ENCODE peak calls at places on chromosomes 1 and 21, in ten cellular contexts. Z, D, I, X, A, G, U, N, B and T are unnamed samples.

GRCh38 chr1:23108918-23109533 is 59.6 kb downstream of the LUZP1 start:
- DNase-seq in Z (no peak), D (no peak), I (no peak), X (no peak), A (no peak), G (no peak), U (no peak), N (no peak), B (no peak), T (no peak)

GRCh38 chr1:214603819-214604252 is 841 bp downstream of the CENPF start:
- DNase-seq in Z (no peak), D (no peak), I (no peak), X (no peak), A (peak; percentile 16), G (peak; percentile 25), U (peak; percentile 41), N (no peak), B (no peak), T (no peak)

GRCh38 chr1:220818421-220819173 is 31.9 kb downstream of the MTARC1 start:
- DNase-seq in Z (no peak), D (peak; percentile 97), I (no peak), X (no peak), A (peak; percentile 12), G (no peak), U (no peak), N (peak; percentile 49), B (no peak), T (no peak)

GRCh38 chr1:56060901-56061300 is 518.5 kb downstream of the PLPP3 start:
- DNase-seq in Z (no peak), D (peak; percentile 81), I (no peak), X (no peak), A (no peak), G (no peak), U (no peak), N (peak; percentile 12), B (no peak), T (no peak)

GRCh38 chr21:46188226-46189212 is 4.3 kb upstream of the SPATC1L start:
- DNase-seq in Z (no peak), D (peak; percentile 67), I (no peak), X (peak; percentile 64), A (peak; percentile 83), G (no peak), U (peak; percentile 53), N (no peak), B (no peak), T (peak; percentile 81)

GRCh38 chr1:172663726-172664125 is 4.8 kb downstream of the FASLG start:
- DNase-seq in Z (no peak), D (no peak), I (no peak), X (no peak), A (no peak), G (no peak), U (peak; percentile 55), N (no peak), B (no peak), T (no peak)

GRCh38 chr1:101130673-101131072 is 105.1 kb upstream of the DPH5 start:
- DNase-seq in Z (no peak), D (no peak), I (no peak), X (no peak), A (no peak), G (no peak), U (no peak), N (no peak), B (no peak), T (no peak)

GRCh38 chr1:31653761-31654160 is 9.1 kb upstream of the PEF1 start:
- DNase-seq in Z (no peak), D (no peak), I (no peak), X (no peak), A (no peak), G (no peak), U (no peak), N (no peak), B (no peak), T (no peak)

GRCh38 chr1:45335732-45336365 is 4.1 kb upstream of the TOE1 start:
- DNase-seq in Z (no peak), D (no peak), I (no peak), X (no peak), A (no peak), G (no peak), U (no peak), N (peak; percentile 38), B (no peak), T (no peak)

GRCh38 chr1:45331436-45332345 is 5.0 kb downstream of the HPDL start:
- DNase-seq in Z (no peak), D (no peak), I (no peak), X (no peak), A (no peak), G (no peak), U (no peak), N (no peak), B (no peak), T (no peak)

GRCh38 chr1:45337630-45338320 is 2.2 kb upstream of the TOE1 start:
- DNase-seq in Z (no peak), D (peak; percentile 10), I (no peak), X (no peak), A (no peak), G (no peak), U (no peak), N (no peak), B (no peak), T (no peak)

GRCh38 chr1:45332346-45332720 is 5.6 kb downstream of the HPDL start:
- DNase-seq in Z (no peak), D (no peak), I (no peak), X (no peak), A (no peak), G (no peak), U (no peak), N (no peak), B (no peak), T (no peak)

DNA sequence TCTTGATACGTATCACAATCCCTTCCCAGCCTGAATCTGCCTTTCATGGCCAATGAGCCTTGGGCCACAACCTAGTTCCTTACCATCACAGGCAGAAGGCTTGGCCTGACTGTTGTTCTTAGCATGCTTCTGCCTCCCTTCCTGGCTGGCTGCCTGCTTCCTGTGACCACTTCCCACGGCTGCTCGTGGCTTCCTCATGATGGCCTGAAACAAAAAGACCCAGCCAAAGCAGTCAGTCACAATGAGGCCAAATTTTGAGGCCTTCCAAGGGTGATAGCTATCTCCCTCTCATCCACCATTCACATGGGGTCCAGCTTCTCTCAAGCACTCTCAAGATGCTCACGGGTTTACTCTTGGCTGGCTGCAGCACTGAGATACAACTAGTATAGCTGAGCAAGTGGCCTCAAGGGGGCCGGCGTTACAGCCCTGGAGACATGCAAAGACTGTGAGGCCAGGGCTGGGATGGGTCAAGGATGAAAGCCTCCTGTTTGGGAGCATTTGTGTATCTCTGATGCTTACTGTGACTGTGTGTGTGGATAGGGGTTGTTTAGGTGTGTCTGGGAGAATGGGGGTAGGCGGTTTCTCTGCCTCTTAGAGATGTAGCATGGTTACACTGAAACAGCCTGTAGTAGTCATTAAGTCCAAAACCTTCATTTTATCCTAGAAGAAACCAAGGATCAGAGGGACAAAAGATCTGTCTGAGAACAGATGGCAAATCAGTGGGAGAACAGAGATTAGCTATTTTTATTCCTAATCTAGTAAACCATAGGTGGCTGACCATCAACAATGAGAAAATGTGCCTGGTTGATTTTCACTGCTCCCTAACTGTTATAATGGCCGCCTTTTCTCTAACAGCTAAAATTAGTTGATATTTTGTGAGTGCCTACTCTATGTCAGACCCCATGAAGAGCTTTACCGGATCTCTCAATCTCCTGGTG is 5.4 kb upstream of the TOE1 start:
- DNase-seq in Z (no peak), D (no peak), I (no peak), X (no peak), A (peak; percentile 61), G (no peak), U (no peak), N (no peak), B (no peak), T (no peak)
- TF ChIP-seq CTCF in Z (no peak), D (no peak), I (no peak), X (no peak), A (no peak), G (no peak), U (no peak), N (no peak), B (no peak), T (no peak)

GRCh38 chr1:59062743-59063142 is 234.2 kb upstream of the FGGY start:
- DNase-seq in Z (no peak), D (peak; percentile 66), I (no peak), X (no peak), A (peak; percentile 76), G (no peak), U (peak; percentile 61), N (peak; percentile 26), B (no peak), T (no peak)
- TF ChIP-seq CTCF in Z (no peak), D (no peak), I (no peak), X (no peak), A (no peak), G (no peak), U (no peak), N (no peak), B (no peak), T (no peak)

DNA sequence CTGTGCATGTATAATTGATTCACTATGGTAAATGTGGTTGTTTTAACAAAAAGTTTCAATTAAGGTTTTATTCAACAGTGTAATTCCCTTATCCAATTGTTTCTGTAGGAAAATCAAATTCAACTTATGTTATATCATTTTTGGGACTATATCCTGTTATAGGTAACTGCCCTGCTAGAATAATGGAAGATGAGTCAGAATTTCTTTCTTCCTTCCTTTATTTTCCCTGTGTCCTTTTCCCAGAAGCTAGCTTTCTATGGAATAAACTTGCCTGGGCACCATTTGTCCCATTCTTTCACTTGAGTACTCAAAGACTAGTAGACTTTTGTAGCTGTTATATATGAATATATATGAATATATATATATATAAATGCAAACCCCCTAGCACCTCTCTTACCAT is 301.3 kb downstream of the TM2D1 start:
- DNase-seq in Z (no peak), D (no peak), I (no peak), X (no peak), A (peak; percentile 38), G (no peak), U (no peak), N (no peak), B (no peak), T (no peak)
- TF ChIP-seq CTCF in Z (no peak), D (no peak), I (no peak), X (no peak), A (no peak), G (no peak), U (no peak), N (no peak), B (no peak), T (no peak)

GRCh38 chr1:203229471-203230178 is at the start of gene CHIT1:
- DNase-seq in Z (no peak), D (peak; percentile 13), I (no peak), X (no peak), A (no peak), G (peak; percentile 14), U (no peak), N (no peak), B (no peak), T (peak; percentile 62)

GRCh38 chr1:203223012-203223775 is 6.3 kb downstream of the CHIT1 start:
- DNase-seq in Z (no peak), D (no peak), I (no peak), X (no peak), A (no peak), G (no peak), U (no peak), N (no peak), B (no peak), T (no peak)

GRCh38 chr1:203228670-203229069 is 803 bp downstream of the CHIT1 start:
- DNase-seq in Z (no peak), D (no peak), I (no peak), X (no peak), A (no peak), G (no peak), U (no peak), N (no peak), B (no peak), T (no peak)

GRCh38 chr1:203227684-203228083 is 1.8 kb downstream of the CHIT1 start:
- DNase-seq in Z (no peak), D (no peak), I (no peak), X (no peak), A (no peak), G (peak; percentile 1), U (no peak), N (no peak), B (no peak), T (peak; percentile 64)

GRCh38 chr1:203225054-203225453 is 4.4 kb downstream of the CHIT1 start:
- DNase-seq in Z (no peak), D (no peak), I (no peak), X (no peak), A (no peak), G (peak; percentile 4), U (no peak), N (no peak), B (no peak), T (peak; percentile 67)
- TF ChIP-seq CTCF in Z (no peak), D (no peak), I (no peak), X (no peak), A (no peak), G (no peak), U (no peak), N (no peak), B (no peak), T (no peak)